ENCODE peak calls at places on chromosomes 3 and 15, in five cellular contexts. One of them, this sample, is unnamed.

GRCh38 chr15:92954578-92954977 is 54.5 kb downstream of the CHD2 start:
- DNase-seq in left ventricle myocardium inferior: no peak
- DNase-seq in pancreas: no peak
- DNase-seq in transverse colon: no peak
- DNase-seq in tibial artery: no peak
- DNase-seq in this sample: no peak

GRCh38 chr3:190242147-190242546 is 80.1 kb downstream of the CLDN1 start:
- DNase-seq in left ventricle myocardium inferior: no peak
- DNase-seq in pancreas: no peak
- DNase-seq in transverse colon: no peak
- DNase-seq in tibial artery: no peak
- DNase-seq in this sample: no peak

GRCh38 chr15:66429117-66429516 is 42.4 kb downstream of the MAP2K1 start:
- DNase-seq in left ventricle myocardium inferior: no peak
- DNase-seq in pancreas: no peak
- DNase-seq in transverse colon: no peak
- DNase-seq in tibial artery: no peak
- DNase-seq in this sample: no peak

GRCh38 chr15:63945005-63945788 is 101.1 kb downstream of the DAPK2 start:
- DNase-seq in left ventricle myocardium inferior: peak; percentile 72
- DNase-seq in pancreas: peak; percentile 77
- DNase-seq in transverse colon: peak; percentile 83
- DNase-seq in tibial artery: peak; percentile 59
- DNase-seq in this sample: peak; percentile 80

GRCh38 chr15:101723161-101723873 is 956 bp downstream of the TARS3 start:
- DNase-seq in left ventricle myocardium inferior: no peak
- DNase-seq in pancreas: no peak
- DNase-seq in transverse colon: peak; percentile 54
- DNase-seq in tibial artery: no peak
- DNase-seq in this sample: no peak

GRCh38 chr3:167350245-167350862 is 29.7 kb downstream of the ZBBX start:
- DNase-seq in left ventricle myocardium inferior: no peak
- DNase-seq in pancreas: peak; percentile 18
- DNase-seq in transverse colon: no peak
- DNase-seq in tibial artery: no peak
- DNase-seq in this sample: no peak

GRCh38 chr3:186217820-186218164 is 108.9 kb upstream of the ETV5 start:
- DNase-seq in left ventricle myocardium inferior: no peak
- DNase-seq in pancreas: no peak
- DNase-seq in transverse colon: no peak
- DNase-seq in tibial artery: no peak
- DNase-seq in this sample: no peak

GRCh38 chr3:8455451-8456117 is 46.0 kb upstream of the LMCD1 start:
- DNase-seq in left ventricle myocardium inferior: no peak
- DNase-seq in pancreas: no peak
- DNase-seq in transverse colon: no peak
- DNase-seq in tibial artery: no peak
- DNase-seq in this sample: no peak

GRCh38 chr15:65312400-65312916 is 8.0 kb downstream of the RNU5B-1 start:
- DNase-seq in left ventricle myocardium inferior: peak; percentile 62
- DNase-seq in pancreas: no peak
- DNase-seq in transverse colon: no peak
- DNase-seq in tibial artery: no peak
- DNase-seq in this sample: no peak

GRCh38 chr3:137165117-137165806 is 207.5 kb downstream of the IL20RB start:
- DNase-seq in left ventricle myocardium inferior: no peak
- DNase-seq in pancreas: no peak
- DNase-seq in transverse colon: no peak
- DNase-seq in tibial artery: no peak
- DNase-seq in this sample: no peak

GRCh38 chr15:42130246-42130986 is 26.0 kb downstream of the PLA2G4F start:
- DNase-seq in left ventricle myocardium inferior: no peak
- DNase-seq in pancreas: no peak
- DNase-seq in transverse colon: no peak
- DNase-seq in tibial artery: no peak
- DNase-seq in this sample: peak; percentile 52

GRCh38 chr15:57160823-57161560 is 215.3 kb upstream of the CGNL1 start:
- DNase-seq in left ventricle myocardium inferior: no peak
- DNase-seq in pancreas: no peak
- DNase-seq in transverse colon: no peak
- DNase-seq in tibial artery: no peak
- DNase-seq in this sample: no peak

GRCh38 chr3:185797993-185798830 is 26.6 kb downstream of the IGF2BP2 start:
- DNase-seq in left ventricle myocardium inferior: no peak
- DNase-seq in pancreas: no peak
- DNase-seq in transverse colon: no peak
- DNase-seq in tibial artery: no peak
- DNase-seq in this sample: no peak

GRCh38 chr3:56796996-56797395 is 4.8 kb downstream of the ARHGEF3 start:
- DNase-seq in left ventricle myocardium inferior: no peak
- DNase-seq in pancreas: no peak
- DNase-seq in transverse colon: no peak
- DNase-seq in tibial artery: no peak
- DNase-seq in this sample: no peak

GRCh38 chr3:18987070-18987469 is 161.2 kb upstream of the KCNH8 start:
- DNase-seq in left ventricle myocardium inferior: no peak
- DNase-seq in pancreas: no peak
- DNase-seq in transverse colon: no peak
- DNase-seq in tibial artery: no peak
- DNase-seq in this sample: no peak

GRCh38 chr3:18989237-18989812 is 159.0 kb upstream of the KCNH8 start:
- DNase-seq in left ventricle myocardium inferior: no peak
- DNase-seq in pancreas: no peak
- DNase-seq in transverse colon: no peak
- DNase-seq in tibial artery: no peak
- DNase-seq in this sample: no peak

GRCh38 chr3:18987862-18988447 is 160.4 kb upstream of the KCNH8 start:
- DNase-seq in left ventricle myocardium inferior: no peak
- DNase-seq in pancreas: no peak
- DNase-seq in transverse colon: no peak
- DNase-seq in tibial artery: no peak
- DNase-seq in this sample: no peak

GRCh38 chr3:18982920-18983319 is 165.4 kb upstream of the KCNH8 start:
- DNase-seq in left ventricle myocardium inferior: no peak
- DNase-seq in pancreas: no peak
- DNase-seq in transverse colon: no peak
- DNase-seq in tibial artery: no peak
- DNase-seq in this sample: no peak

DNA sequence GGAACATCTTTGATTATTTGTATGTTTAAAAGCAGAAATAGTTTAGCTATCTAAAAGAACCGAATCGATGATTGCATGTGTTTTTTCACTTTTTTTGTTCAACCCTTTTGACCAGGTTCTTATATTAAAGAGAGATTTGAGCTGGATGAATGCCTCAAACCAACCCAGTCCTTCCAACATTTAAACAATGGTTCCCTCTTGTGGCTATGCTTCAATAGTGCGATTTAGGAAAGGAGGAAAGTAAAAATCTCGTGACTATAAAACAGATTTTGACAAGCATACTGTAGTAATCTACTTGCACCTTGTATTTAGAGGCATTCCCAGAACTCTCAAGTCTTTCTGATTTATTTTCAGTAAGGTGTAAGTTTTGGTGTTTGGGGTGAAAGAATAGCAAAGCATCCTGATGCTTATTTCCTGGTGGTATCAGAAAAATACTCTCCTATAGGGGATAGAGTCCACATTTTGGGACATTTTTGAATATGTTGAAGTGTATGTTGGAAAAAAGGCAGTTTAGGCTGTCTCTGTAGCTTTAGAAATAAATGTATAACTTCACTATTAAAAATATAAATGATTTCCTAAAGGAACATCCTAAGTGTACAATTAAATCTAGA is 159.6 kb upstream of the KCNH8 start:
- DNase-seq in left ventricle myocardium inferior: no peak
- DNase-seq in pancreas: no peak
- DNase-seq in transverse colon: no peak
- DNase-seq in tibial artery: no peak
- DNase-seq in this sample: no peak
- TF ChIP-seq CTCF in left ventricle myocardium inferior: peak; percentile 52
- TF ChIP-seq CTCF in pancreas: no peak
- TF ChIP-seq CTCF in transverse colon: no peak
- TF ChIP-seq CTCF in tibial artery: peak; percentile 40
- TF ChIP-seq CTCF in this sample: no peak

DNA sequence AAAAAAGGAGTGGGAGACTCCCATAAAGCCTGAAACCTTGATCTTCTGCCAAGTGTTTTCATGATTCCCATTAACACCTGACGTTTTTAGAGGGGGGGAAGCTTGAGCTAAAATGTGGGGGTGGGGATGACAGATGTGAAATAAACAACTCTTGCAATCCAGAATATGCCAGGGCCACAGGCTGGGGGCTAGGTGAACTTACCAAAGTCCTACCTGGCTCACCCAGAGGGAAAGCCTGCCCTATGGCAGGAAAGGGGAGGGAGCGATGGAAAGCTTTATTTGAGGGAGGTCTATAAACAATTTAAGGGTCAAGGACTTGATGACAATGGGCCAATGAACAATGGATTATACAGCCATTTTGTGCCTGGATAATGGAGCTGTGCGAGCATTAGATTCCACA is 108.3 kb downstream of the LRIG1 start:
- DNase-seq in left ventricle myocardium inferior: no peak
- DNase-seq in pancreas: no peak
- DNase-seq in transverse colon: no peak
- DNase-seq in tibial artery: peak; percentile 9
- DNase-seq in this sample: no peak
- H3K27ac ChIP-seq in left ventricle myocardium inferior: peak overlapping the region; percentile 57
- H3K27ac ChIP-seq in pancreas: no peak overlapping the region
- H3K27ac ChIP-seq in transverse colon: peak overlapping the region; percentile 43
- H3K27ac ChIP-seq in tibial artery: peak overlapping the region; percentile 73
- H3K27ac ChIP-seq in this sample: no peak overlapping the region

DNA sequence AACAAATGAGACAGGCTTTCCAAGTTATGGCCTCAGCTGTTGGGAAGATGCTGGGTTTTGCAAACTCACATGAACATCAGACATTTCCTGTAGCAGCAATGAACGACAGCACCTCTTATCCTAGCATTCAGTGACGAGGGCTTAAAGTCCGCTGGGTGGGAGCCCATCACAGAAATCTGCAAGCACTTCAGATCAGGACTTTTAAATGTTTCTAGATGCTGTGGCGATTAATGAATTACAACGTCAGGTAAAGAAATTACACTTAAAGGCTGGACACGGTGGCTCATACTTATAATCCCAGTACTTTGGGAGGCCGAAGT is 3.8 kb downstream of the AEN start:
- DNase-seq in left ventricle myocardium inferior: no peak
- DNase-seq in pancreas: no peak
- DNase-seq in transverse colon: no peak
- DNase-seq in tibial artery: no peak
- DNase-seq in this sample: peak; percentile 32
- H3K4me3 ChIP-seq in left ventricle myocardium inferior: peak overlapping the region; percentile 18
- H3K4me3 ChIP-seq in pancreas: no peak overlapping the region
- H3K4me3 ChIP-seq in transverse colon: no peak overlapping the region
- H3K4me3 ChIP-seq in tibial artery: peak overlapping the region; percentile 6
- H3K4me3 ChIP-seq in this sample: no peak overlapping the region

DNA sequence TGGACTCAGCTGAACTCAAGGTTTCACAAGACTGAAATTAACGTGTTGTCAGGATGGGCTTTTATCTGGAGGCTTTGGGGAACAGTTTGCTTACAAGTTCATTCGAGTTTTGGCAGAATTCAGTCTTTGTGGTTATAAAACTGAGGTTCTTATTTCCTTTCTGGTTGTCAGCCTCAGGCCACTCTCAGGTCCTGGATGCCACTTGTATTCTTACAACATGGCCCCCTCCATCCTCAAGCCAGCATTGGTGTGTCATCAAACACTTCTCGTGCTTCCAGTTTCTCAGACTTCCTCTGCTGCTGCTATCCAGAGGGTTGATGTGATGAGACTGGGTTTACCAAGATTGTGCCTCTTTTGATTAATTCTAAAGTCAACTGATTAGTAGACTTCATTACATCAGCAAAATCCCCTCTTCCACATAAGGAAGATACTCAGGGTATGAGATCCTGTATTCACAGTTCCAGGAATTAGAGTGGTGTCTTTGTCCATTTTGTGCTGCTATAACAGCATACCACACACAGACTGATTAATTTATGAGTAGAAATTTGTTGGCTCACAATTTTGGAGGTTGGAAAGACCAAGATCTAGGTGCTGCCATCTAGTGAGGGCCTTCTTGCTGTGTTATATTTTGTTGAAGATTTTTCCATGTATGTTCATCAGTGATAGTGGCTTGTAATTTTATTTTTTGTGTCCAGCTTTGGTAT is 10.9 kb downstream of the LRCH3 start:
- DNase-seq in left ventricle myocardium inferior: no peak
- DNase-seq in pancreas: no peak
- DNase-seq in transverse colon: no peak
- DNase-seq in tibial artery: no peak
- DNase-seq in this sample: no peak
- TF ChIP-seq CTCF in left ventricle myocardium inferior: peak; percentile 33
- TF ChIP-seq CTCF in pancreas: no peak
- TF ChIP-seq CTCF in transverse colon: no peak
- TF ChIP-seq CTCF in tibial artery: peak; percentile 8
- TF ChIP-seq CTCF in this sample: peak; percentile 21

DNA sequence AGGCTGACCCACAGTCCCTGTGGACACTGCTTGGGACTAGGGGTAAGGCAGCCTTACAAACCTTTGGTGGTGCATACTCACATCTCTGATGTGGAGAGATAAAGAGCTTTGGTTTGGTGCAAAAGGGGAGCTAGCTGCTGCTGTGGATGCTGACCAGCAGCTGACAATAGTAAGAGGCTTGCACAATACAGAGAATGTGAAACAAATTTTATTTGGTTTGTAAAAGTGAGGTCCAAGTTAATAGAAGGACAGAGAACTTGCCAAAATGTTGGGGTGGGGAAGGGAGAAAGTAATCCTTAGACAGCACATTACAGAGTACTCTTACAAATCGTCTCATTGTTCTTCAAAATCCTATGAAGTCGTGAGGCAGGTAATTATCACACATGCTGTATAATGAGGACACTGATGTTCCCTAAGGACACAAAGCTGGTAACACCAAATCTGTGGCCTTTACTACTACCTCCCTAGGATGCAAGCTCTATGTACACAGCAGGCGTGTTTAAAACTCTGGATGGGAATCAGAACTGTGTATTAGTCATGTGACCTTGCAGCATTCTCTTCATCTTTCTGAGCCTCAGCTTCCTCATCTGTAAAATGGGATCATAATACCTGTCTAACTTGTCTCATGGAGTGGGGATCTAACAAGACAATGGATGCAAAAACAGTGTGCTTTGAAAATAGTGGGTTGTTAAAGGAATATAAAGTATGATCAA is 21.6 kb downstream of the ARHGAP31 start:
- DNase-seq in left ventricle myocardium inferior: no peak
- DNase-seq in pancreas: no peak
- DNase-seq in transverse colon: no peak
- DNase-seq in tibial artery: no peak
- DNase-seq in this sample: no peak
- H3K27ac ChIP-seq in left ventricle myocardium inferior: no peak overlapping the region
- H3K27ac ChIP-seq in pancreas: no peak overlapping the region
- H3K27ac ChIP-seq in transverse colon: no peak overlapping the region
- H3K27ac ChIP-seq in tibial artery: no peak overlapping the region
- H3K27ac ChIP-seq in this sample: no peak overlapping the region

GRCh38 chr3:191353022-191353777 is 22.9 kb upstream of the UTS2B start:
- DNase-seq in left ventricle myocardium inferior: no peak
- DNase-seq in pancreas: no peak
- DNase-seq in transverse colon: no peak
- DNase-seq in tibial artery: no peak
- DNase-seq in this sample: no peak
- H3K4me3 ChIP-seq in left ventricle myocardium inferior: no peak overlapping the region
- H3K4me3 ChIP-seq in pancreas: no peak overlapping the region
- H3K4me3 ChIP-seq in transverse colon: peak overlapping the region; percentile 0
- H3K4me3 ChIP-seq in tibial artery: no peak overlapping the region
- H3K4me3 ChIP-seq in this sample: no peak overlapping the region

GRCh38 chr3:72938471-72939265 is 50.8 kb downstream of the GXYLT2 start:
- DNase-seq in left ventricle myocardium inferior: peak; percentile 20
- DNase-seq in pancreas: peak; percentile 57
- DNase-seq in transverse colon: peak; percentile 28
- DNase-seq in tibial artery: peak; percentile 84
- DNase-seq in this sample: no peak
- TF ChIP-seq CTCF in left ventricle myocardium inferior: peak; percentile 71
- TF ChIP-seq CTCF in pancreas: peak; percentile 56
- TF ChIP-seq CTCF in transverse colon: peak; percentile 96
- TF ChIP-seq CTCF in tibial artery: peak; percentile 51
- TF ChIP-seq CTCF in this sample: peak; percentile 72